ENCODE peak calls at places on chromosomes 12 and 14, in six cellular contexts. I is ecto neural progenitor cell, G is GM12865, B is H54, S is KG1, Y is NCI-H1694 treated with DMSO at 0.1 percent for 48 hours. C is an unnamed sample.

GRCh38 chr12:113467514-113468364 is 3.9 kb downstream of the LHX5 start:
- DNase-seq in I (peak; percentile 81), G (no peak), B (no peak), S (no peak), Y (no peak), C (no peak)

GRCh38 chr12:3113671-3114070 is 36.5 kb downstream of the TSPAN9 start:
- DNase-seq in I (no peak), G (no peak), B (no peak), S (no peak), Y (no peak), C (no peak)

GRCh38 chr14:52076334-52076733 is 7.5 kb upstream of the NID2 start:
- DNase-seq in I (no peak), G (no peak), B (no peak), S (no peak), Y (no peak), C (no peak)

GRCh38 chr14:43145361-43145760 is 1361.7 kb downstream of the FSCB start:
- DNase-seq in I (no peak), G (no peak), B (no peak), S (no peak), Y (no peak), C (no peak)

GRCh38 chr12:77102123-77102522 is 36.8 kb upstream of the E2F7 start:
- DNase-seq in I (no peak), G (no peak), B (no peak), S (no peak), Y (no peak), C (no peak)

GRCh38 chr12:145369-145960 is 68.5 kb downstream of the SLC6A12 start:
- DNase-seq in I (no peak), G (no peak), B (no peak), S (no peak), Y (no peak), C (no peak)

GRCh38 chr12:53561590-53561953 is 54.3 kb upstream of the NPFF start:
- DNase-seq in I (no peak), G (no peak), B (peak; percentile 51), S (no peak), Y (no peak), C (no peak)

GRCh38 chr12:88325076-88325827 is 183.1 kb downstream of the TMTC3 start:
- DNase-seq in I (no peak), G (no peak), B (peak; percentile 19), S (no peak), Y (no peak), C (no peak)

GRCh38 chr12:56001446-56002100 is 4.5 kb downstream of the SUOX start:
- DNase-seq in I (no peak), G (no peak), B (no peak), S (no peak), Y (no peak), C (no peak)

GRCh38 chr12:128621304-128621703 is 202.5 kb downstream of the SLC15A4 start:
- DNase-seq in I (no peak), G (no peak), B (no peak), S (no peak), Y (no peak), C (no peak)

GRCh38 chr14:22508150-22508457 is 80.9 kb downstream of the DAD1 start:
- DNase-seq in I (no peak), G (no peak), B (no peak), S (no peak), Y (no peak), C (no peak)

GRCh38 chr12:51216652-51217051 is 1.2 kb downstream of the POU6F1 start:
- DNase-seq in I (no peak), G (no peak), B (no peak), S (no peak), Y (no peak), C (no peak)

GRCh38 chr12:124379938-124380754 is 85.3 kb downstream of the RFLNA start:
- DNase-seq in I (no peak), G (no peak), B (peak; percentile 82), S (no peak), Y (no peak), C (no peak)

GRCh38 chr14:102840115-102840514 is 62.9 kb downstream of the TRAF3 start:
- DNase-seq in I (no peak), G (no peak), B (no peak), S (no peak), Y (no peak), C (no peak)

GRCh38 chr12:21697829-21698630 is 40.4 kb upstream of the LDHB start:
- DNase-seq in I (no peak), G (peak; percentile 20), B (no peak), S (no peak), Y (peak; percentile 53), C (no peak)

GRCh38 chr14:86961106-86961716 is 1031.8 kb downstream of the GALC start:
- DNase-seq in I (no peak), G (peak; percentile 0), B (no peak), S (no peak), Y (no peak), C (no peak)

GRCh38 chr12:109760031-109760929 is 46.7 kb downstream of the FAM222A start:
- DNase-seq in I (peak; percentile 45), G (no peak), B (no peak), S (no peak), Y (no peak), C (peak; percentile 23)

GRCh38 chr14:71062581-71063303 is 155.5 kb downstream of the PCNX1 start:
- DNase-seq in I (no peak), G (no peak), B (no peak), S (no peak), Y (no peak), C (no peak)

GRCh38 chr14:74671789-74672188 is 41.1 kb downstream of the AREL1 start:
- DNase-seq in I (no peak), G (no peak), B (no peak), S (no peak), Y (no peak), C (no peak)

GRCh38 chr14:86357119-86357518 is 827.2 kb downstream of the FLRT2 start:
- DNase-seq in I (no peak), G (no peak), B (no peak), S (no peak), Y (no peak), C (no peak)

GRCh38 chr14:61478971-61479473 is 157.6 kb downstream of the PRKCH start:
- DNase-seq in I (no peak), G (peak; percentile 79), B (no peak), S (peak; percentile 19), Y (no peak), C (no peak)

GRCh38 chr14:96083667-96084320 is 44.6 kb downstream of the C14orf132 start:
- DNase-seq in I (no peak), G (no peak), B (no peak), S (no peak), Y (no peak), C (no peak)

GRCh38 chr14:23071244-23071974 is 14.1 kb upstream of the CDH24 start:
- DNase-seq in I (peak; percentile 89), G (peak; percentile 89), B (peak; percentile 67), S (no peak), Y (no peak), C (no peak)

GRCh38 chr14:42779024-42779423 is 1172.3 kb downstream of the LRFN5 start:
- DNase-seq in I (no peak), G (no peak), B (no peak), S (no peak), Y (peak; percentile 59), C (no peak)

GRCh38 chr14:53609009-53609408 is 347.6 kb downstream of the BMP4 start:
- DNase-seq in I (no peak), G (no peak), B (no peak), S (no peak), Y (no peak), C (no peak)

GRCh38 chr12:47818701-47819543 is 781 bp downstream of the HDAC7 start:
- DNase-seq in I (peak; percentile 91), G (peak; percentile 50), B (peak; percentile 55), S (peak; percentile 31), Y (no peak), C (no peak)

GRCh38 chr12:22916241-22916640 is 291.3 kb downstream of the ETNK1 start:
- DNase-seq in I (no peak), G (no peak), B (no peak), S (no peak), Y (no peak), C (no peak)

GRCh38 chr12:131063960-131064359 is 110.3 kb downstream of the ADGRD1 start:
- DNase-seq in I (no peak), G (no peak), B (no peak), S (no peak), Y (no peak), C (no peak)

GRCh38 chr14:105195051-105195450 is 13.9 kb upstream of the NUDT14 start:
- DNase-seq in I (no peak), G (no peak), B (no peak), S (no peak), Y (no peak), C (no peak)

GRCh38 chr12:29152223-29152868 is 3.3 kb downstream of the FAR2 start:
- DNase-seq in I (no peak), G (peak; percentile 69), B (no peak), S (no peak), Y (peak; percentile 65), C (no peak)

GRCh38 chr12:113287899-113288282 is 47.0 kb downstream of the SLC8B1 start:
- DNase-seq in I (no peak), G (no peak), B (no peak), S (no peak), Y (no peak), C (no peak)

GRCh38 chr14:65170768-65171251 is 68.5 kb upstream of the MAX start:
- DNase-seq in I (peak; percentile 75), G (peak; percentile 73), B (peak; percentile 52), S (no peak), Y (peak; percentile 54), C (no peak)

C was measured in DMS 273 treated with DMSO at 0.1 percent for 48 hours.